ENCODE peak calls at places on chromosomes 4 and X, in eight cellular contexts. V is IMR-90; L is OCI-LY7; E is fibroblast of lung; S is hepatocyte; X is epithelial cell of esophagus; M is keratinocyte; Z is naive thymus-derived CD4-positive, alpha-beta T cell. Q is an unnamed sample.

GRCh38 chr4:17327587-17327986 is 184.3 kb downstream of the QDPR start:
- DNase-seq in E (no peak), Z (no peak), S (no peak), L (no peak), X (no peak), V (peak; percentile 8), M (no peak), Q (no peak)

GRCh38 chrX:107146670-107147069 is 28.0 kb upstream of the RBM41 start:
- DNase-seq in X (peak; percentile 83), E (peak; percentile 10), Z (no peak), M (peak; percentile 55), V (peak; percentile 7), L (no peak), S (no peak), Q (no peak)

GRCh38 chr4:38567448-38567847 is 96.6 kb upstream of the KLF3 start:
- DNase-seq in V (peak; percentile 21), E (no peak), L (no peak), X (peak; percentile 81), Z (no peak), S (no peak), M (no peak), Q (no peak)

GRCh38 chr4:154491731-154492249 is at the start of gene DCHS2:
- DNase-seq in E (no peak), X (peak; percentile 23), L (no peak), S (peak; percentile 82), V (no peak), Z (no peak), M (no peak), Q (peak; percentile 3)

GRCh38 chr4:45120163-45120562 is 393.8 kb upstream of the GNPDA2 start:
- DNase-seq in E (no peak), S (peak; percentile 54), Z (no peak), M (no peak), V (no peak), L (no peak), X (peak; percentile 10), Q (no peak)

GRCh38 chr4:101271516-101271915 is 75.8 kb downstream of the PPP3CA start:
- DNase-seq in S (no peak), E (peak; percentile 26), Z (no peak), M (no peak), X (no peak), L (no peak), V (peak; percentile 31), Q (no peak)

GRCh38 chr4:13484749-13485345 is 707 bp upstream of the RAB28 start:
- DNase-seq in M (no peak), S (peak; percentile 29), E (peak; percentile 49), Z (no peak), V (peak; percentile 58), X (peak; percentile 37), L (peak; percentile 49), Q (peak; percentile 15)

GRCh38 chr4:152661649-152662048 is 18.1 kb downstream of the TMEM154 start:
- DNase-seq in X (no peak), E (no peak), M (no peak), Z (no peak), L (peak; percentile 35), V (no peak), S (no peak), Q (no peak)

GRCh38 chrX:97504435-97504834 is 620.7 kb downstream of the RPA4 start:
- DNase-seq in Z (no peak), L (no peak), V (no peak), M (no peak), X (no peak), E (no peak), S (no peak), Q (no peak)

GRCh38 chr4:121256887-121257426 is 92.8 kb upstream of the TNIP3 start:
- DNase-seq in X (no peak), V (no peak), E (no peak), M (no peak), Z (peak; percentile 24), S (no peak), L (no peak), Q (no peak)

GRCh38 chrX:45715787-45716186 is 515.1 kb upstream of the DIPK2B start:
- DNase-seq in E (no peak), X (no peak), L (no peak), S (no peak), M (no peak), V (peak; percentile 65), Z (no peak), Q (no peak)

GRCh38 chr4:93842512-93843252 is 14.1 kb downstream of the ATOH1 start:
- DNase-seq in E (no peak), V (no peak), S (peak; percentile 40), X (no peak), Z (no peak), M (no peak), L (no peak), Q (no peak)

GRCh38 chrX:103254171-103254824 is 657 bp downstream of the TCEAL8 start:
- DNase-seq in L (peak; percentile 73), M (no peak), E (peak; percentile 34), X (peak; percentile 23), V (peak; percentile 23), Z (peak; percentile 35), S (peak; percentile 73), Q (peak; percentile 14)

GRCh38 chrX:46573331-46573895 is at the start of gene CHST7:
- DNase-seq in X (peak; percentile 59), S (peak; percentile 68), L (peak; percentile 77), E (peak; percentile 67), Z (peak; percentile 60), M (no peak), V (peak; percentile 52), Q (peak; percentile 27)

GRCh38 chr4:83340692-83341343 is 6.2 kb upstream of the HPSE start:
- DNase-seq in S (no peak), Z (peak; percentile 69), V (no peak), E (no peak), M (no peak), L (peak; percentile 70), X (no peak), Q (peak; percentile 96)

GRCh38 chrX:40012039-40012799 is 85.5 kb downstream of the BCOR start:
- DNase-seq in X (peak; percentile 28), S (peak; percentile 76), E (peak; percentile 82), L (no peak), Z (peak; percentile 37), M (no peak), V (peak; percentile 71), Q (no peak)

DNA sequence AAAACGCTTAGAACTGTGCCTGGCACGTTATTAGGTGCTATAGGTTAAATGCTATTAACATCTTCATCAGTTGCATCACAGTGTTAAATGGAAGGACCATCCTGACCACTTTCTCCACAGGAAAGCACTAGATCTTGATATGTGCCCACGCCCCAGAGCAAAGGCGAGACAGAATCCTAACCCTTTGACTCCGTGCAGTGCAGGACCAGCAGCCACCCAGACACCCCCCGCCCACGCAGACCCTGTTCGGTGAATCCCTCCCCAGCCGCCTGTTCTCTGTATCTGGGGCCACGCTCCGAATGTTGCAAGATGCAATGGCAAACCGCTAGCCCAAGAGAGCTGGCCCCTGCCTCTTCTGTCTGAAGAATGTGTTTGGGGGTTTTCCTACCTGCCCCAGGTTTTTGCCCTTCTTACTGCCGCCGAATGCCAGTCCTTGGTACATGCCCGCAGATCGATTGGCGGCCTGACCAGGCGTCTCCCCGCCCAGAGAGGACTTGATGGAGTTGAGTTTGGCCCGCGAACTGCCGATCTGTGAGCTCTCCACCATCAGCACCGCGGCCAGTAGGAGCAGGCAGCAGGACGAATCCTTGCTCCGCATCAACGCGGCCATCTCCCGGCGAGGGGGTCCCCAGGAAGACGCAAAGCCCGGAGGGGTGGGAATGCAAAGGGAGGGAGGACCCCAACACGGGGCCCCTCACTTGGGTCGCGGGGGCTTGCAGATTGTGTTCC is 967 bp downstream of the DKK2 start:
- DNase-seq in V (peak; percentile 3), E (peak; percentile 36), L (no peak), X (peak; percentile 17), M (no peak), Z (no peak), S (peak; percentile 53), Q (no peak)
- H3K4me3 ChIP-seq in V (no peak overlapping the region), E (peak overlapping the region; percentile 65), L (no peak overlapping the region), X (peak overlapping the region; percentile 39), M (no peak overlapping the region), Z (no peak overlapping the region), S (peak overlapping the region; percentile 62), Q (no peak overlapping the region)

DNA sequence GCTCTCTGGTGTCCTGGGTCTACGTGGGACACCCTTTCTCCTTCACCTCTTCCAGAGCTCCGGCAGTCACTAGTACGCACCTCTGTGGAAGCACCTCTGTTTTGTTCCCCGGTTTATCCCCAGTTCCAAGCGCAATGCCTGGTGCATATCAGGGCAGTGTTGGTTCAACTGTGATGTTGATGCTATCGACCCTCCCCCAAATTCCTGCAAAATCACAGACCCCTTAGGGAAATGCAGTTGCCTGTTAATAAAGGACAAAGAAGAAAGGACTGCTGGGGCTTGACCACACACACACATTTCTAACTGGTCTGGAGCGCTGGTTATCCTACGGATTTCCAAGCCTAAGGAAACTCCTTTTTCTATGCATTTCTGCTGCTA is 513 bp upstream of the NMU start:
- DNase-seq in S (no peak), X (no peak), M (no peak), Z (no peak), E (no peak), V (no peak), L (no peak), Q (no peak)
- H3K4me3 ChIP-seq in S (peak overlapping the region; percentile 61), X (peak overlapping the region; percentile 59), M (peak overlapping the region; percentile 74), Z (no peak overlapping the region), E (peak overlapping the region; percentile 24), V (no peak overlapping the region), L (no peak overlapping the region), Q (no peak overlapping the region)

GRCh38 chrX:69614896-69615295 is 1.0 kb upstream of the EDA start:
- DNase-seq in Z (no peak), V (no peak), L (no peak), E (no peak), S (no peak), M (no peak), X (no peak), Q (no peak)

GRCh38 chrX:69615323-69615722 is 590 bp upstream of the EDA start:
- DNase-seq in Z (no peak), V (no peak), E (no peak), X (no peak), L (no peak), S (no peak), M (no peak), Q (no peak)

GRCh38 chrX:69618803-69619202 is 2.9 kb downstream of the EDA start:
- DNase-seq in X (peak; percentile 37), S (peak; percentile 35), V (peak; percentile 2), M (no peak), E (peak; percentile 28), Z (no peak), L (peak; percentile 56), Q (no peak)

GRCh38 chrX:69615779-69616519 is at the start of gene EDA:
- DNase-seq in S (peak; percentile 94), E (peak; percentile 70), V (peak; percentile 34), X (peak; percentile 76), L (peak; percentile 84), M (no peak), Z (peak; percentile 79), Q (peak; percentile 67)

GRCh38 chrX:69616520-69617203 is 749 bp downstream of the EDA start:
- DNase-seq in X (peak; percentile 0), S (peak; percentile 42), M (no peak), E (no peak), Z (peak; percentile 20), V (no peak), L (no peak), Q (no peak)
- H3K4me3 ChIP-seq in X (peak overlapping the region; percentile 40), S (peak overlapping the region; percentile 63), M (peak overlapping the region; percentile 57), E (peak overlapping the region; percentile 39), Z (peak overlapping the region; percentile 43), V (peak overlapping the region; percentile 33), L (peak overlapping the region; percentile 70), Q (peak overlapping the region; percentile 54)

DNA sequence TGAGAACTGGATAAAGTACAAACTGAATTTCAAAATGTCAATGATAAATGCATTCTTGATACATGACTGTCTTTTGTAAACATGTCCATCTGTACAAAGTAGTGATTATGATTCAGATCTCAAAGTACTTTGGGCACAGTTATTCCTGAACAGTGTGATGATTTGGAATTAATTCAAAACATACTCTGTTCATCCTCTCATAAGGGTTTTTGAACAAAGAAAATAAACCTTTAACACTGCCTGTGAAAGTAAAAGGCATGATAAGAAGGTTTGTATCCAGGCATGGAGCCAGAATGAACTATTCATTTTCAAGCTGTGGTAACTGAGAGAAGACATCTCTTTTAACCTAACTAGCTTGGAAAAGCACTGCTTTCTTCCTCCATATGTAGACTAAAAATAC is 886 bp upstream of the KLHL4 start:
- DNase-seq in X (peak; percentile 60), S (no peak), Z (no peak), L (no peak), E (peak; percentile 64), M (no peak), V (peak; percentile 55), Q (no peak)
- H3K4me3 ChIP-seq in X (no peak overlapping the region), S (no peak overlapping the region), Z (no peak overlapping the region), L (no peak overlapping the region), E (peak overlapping the region; percentile 72), M (no peak overlapping the region), V (no peak overlapping the region), Q (no peak overlapping the region)